ENCODE peak calls at places on chromosomes 4 and X, in seven cellular contexts. G is heart right ventricle, V is A549, Z is GM23338, U is neural progenitor cell, D is testis, L is foreskin fibroblast. I is an unnamed sample.

GRCh38 chr4:64890131-64890710 is 481.0 kb upstream of the TECRL start:
- DNase-seq in G (no peak), V (no peak), Z (no peak), U (no peak), D (no peak), L (no peak), I (peak)

GRCh38 chrX:133523094-133523493 is 107.8 kb upstream of the GPC4 start:
- DNase-seq in G (no peak), V (no peak), Z (no peak), U (no peak), D (no peak), L (no peak), I (no peak)

GRCh38 chr4:114659386-114660008 is 60.9 kb downstream of the UGT8 start:
- DNase-seq in G (peak), V (peak), Z (peak), U (peak), D (peak), L (peak), I (peak)

GRCh38 chrX:136147966-136148365 is 633 bp downstream of the FHL1 start:
- DNase-seq in G (peak), V (no peak), Z (peak), U (peak), D (no peak), L (peak), I (no peak)

GRCh38 chrX:49879656-49880277 is 483 bp downstream of the USP27X start:
- DNase-seq in G (no peak), V (peak), Z (no peak), U (no peak), D (no peak), L (peak), I (no peak)

GRCh38 chr4:178577933-178578332 is 1135.7 kb upstream of the AGA start:
- DNase-seq in G (no peak), V (no peak), Z (peak), U (peak), D (peak), L (no peak), I (no peak)

GRCh38 chr4:87093443-87094123 is 126.8 kb downstream of the KLHL8 start:
- DNase-seq in G (peak), V (peak), Z (peak), U (peak), D (peak), L (peak), I (peak)

GRCh38 chr4:106287353-106287969 is 28.5 kb downstream of the TBCK start:
- DNase-seq in G (no peak), V (peak), Z (no peak), U (no peak), D (no peak), L (peak), I (peak)

GRCh38 chrX:110964761-110965160 is 131.2 kb upstream of the PAK3 start:
- DNase-seq in G (no peak), V (no peak), Z (peak), U (peak), D (no peak), L (no peak), I (no peak)

GRCh38 chr4:175951794-175952193 is 113.8 kb upstream of the WDR17 start:
- DNase-seq in G (no peak), V (no peak), Z (no peak), U (no peak), D (no peak), L (no peak), I (no peak)

GRCh38 chr4:175946472-175947116 is 119.0 kb upstream of the WDR17 start:
- DNase-seq in G (no peak), V (no peak), Z (no peak), U (no peak), D (no peak), L (no peak), I (no peak)

DNA sequence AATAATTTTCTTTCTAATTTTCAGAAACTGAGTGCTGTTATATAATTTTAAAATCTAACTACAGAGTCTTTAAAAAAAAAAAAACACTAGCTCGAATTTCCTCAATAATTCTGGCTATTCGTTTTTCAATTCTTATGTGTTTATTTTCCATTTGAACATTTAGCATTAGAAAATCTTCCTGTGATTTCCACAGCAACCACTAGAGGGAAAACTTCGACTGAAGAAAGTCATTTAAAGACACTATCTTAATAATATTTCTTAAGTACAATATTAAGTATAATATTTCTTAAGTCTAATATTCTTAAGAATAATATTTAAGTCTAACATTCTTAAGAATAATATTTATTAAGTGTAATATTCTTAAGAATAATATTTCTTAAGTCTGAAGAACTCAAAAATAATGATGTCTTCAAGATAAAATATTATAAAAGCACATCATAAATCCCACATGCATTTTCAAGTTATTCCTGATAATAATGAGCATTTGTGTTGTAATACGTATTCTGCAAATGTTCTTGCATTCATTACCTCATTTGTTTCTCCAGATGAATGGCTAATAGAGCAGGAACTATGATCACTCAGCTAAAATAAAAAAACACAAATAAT is 118.4 kb upstream of the WDR17 start:
- DNase-seq in G (no peak), V (no peak), Z (peak), U (peak), D (no peak), L (peak), I (no peak)
- H3K4me3 ChIP-seq in G (no peak), V (no peak), Z (no peak), U (no peak), D (no peak), L (no peak), I (no peak)

GRCh38 chrX:24839331-24839730 is 145.6 kb downstream of the POLA1 start:
- DNase-seq in G (no peak), V (no peak), Z (no peak), U (no peak), D (peak), L (no peak), I (no peak)

GRCh38 chrX:24842486-24842885 is 148.8 kb downstream of the POLA1 start:
- DNase-seq in G (no peak), V (no peak), Z (no peak), U (no peak), D (peak), L (peak), I (no peak)

GRCh38 chrX:24837966-24838365 is 144.2 kb downstream of the POLA1 start:
- DNase-seq in G (no peak), V (no peak), Z (no peak), U (no peak), D (no peak), L (no peak), I (no peak)

GRCh38 chrX:24833695-24834094 is 140.0 kb downstream of the POLA1 start:
- DNase-seq in G (no peak), V (no peak), Z (no peak), U (no peak), D (no peak), L (no peak), I (no peak)

GRCh38 chrX:24838624-24839023 is 144.9 kb downstream of the POLA1 start:
- DNase-seq in G (peak), V (no peak), Z (peak), U (peak), D (peak), L (peak), I (peak)
- TF ChIP-seq CTCF in G (peak), V (peak), Z (peak), U (peak), D (peak), L (no peak), I (peak)

GRCh38 chr4:61201562-61202099 is 1.5 kb downstream of the ADGRL3 start:
- DNase-seq in G (peak), V (no peak), Z (peak), U (peak), D (peak), L (peak), I (no peak)

GRCh38 chr4:61199869-61200194 is 294 bp upstream of the ADGRL3 start:
- DNase-seq in G (no peak), V (no peak), Z (no peak), U (no peak), D (no peak), L (peak), I (no peak)

GRCh38 chr4:61202100-61202637 is 2.0 kb downstream of the ADGRL3 start:
- DNase-seq in G (no peak), V (no peak), Z (peak), U (peak), D (peak), L (peak), I (no peak)

GRCh38 chr4:61200195-61200990 is at the start of gene ADGRL3:
- DNase-seq in G (peak), V (no peak), Z (peak), U (peak), D (peak), L (peak), I (no peak)

GRCh38 chr4:61200991-61201526 is 933 bp downstream of the ADGRL3 start:
- DNase-seq in G (no peak), V (no peak), Z (peak), U (peak), D (peak), L (peak), I (no peak)
- H3K4me3 ChIP-seq in G (peak), V (peak), Z (peak), U (peak), D (peak), L (peak), I (peak)

DNA sequence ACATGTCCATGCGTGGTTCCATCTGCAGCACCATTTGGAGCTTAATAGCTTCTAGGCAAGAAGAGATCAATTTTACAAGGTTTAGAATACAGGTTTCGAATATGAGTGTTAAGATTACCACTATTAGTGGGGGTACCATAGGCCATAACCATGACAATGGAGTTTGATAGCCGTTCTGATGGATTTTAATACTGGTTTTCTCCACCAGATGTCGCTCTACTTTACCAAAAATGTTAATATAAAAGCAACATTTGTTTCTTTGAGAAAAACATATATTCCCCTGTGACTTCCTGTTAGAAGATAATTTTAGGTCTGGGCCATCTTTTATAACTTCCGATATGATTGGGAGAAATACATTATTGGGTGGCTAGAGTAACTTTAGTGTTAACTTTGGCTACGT is 499.7 kb upstream of the POU3F4 start:
- DNase-seq in G (no peak), V (no peak), Z (peak), U (no peak), D (no peak), L (no peak), I (no peak)
- TF ChIP-seq CTCF in G (no peak), V (peak), Z (peak), U (peak), D (no peak), L (no peak), I (peak)

GRCh38 chr4:42148453-42148852 is 4.0 kb downstream of the BEND4 start:
- DNase-seq in G (no peak), V (no peak), Z (no peak), U (no peak), D (no peak), L (no peak), I (no peak)

GRCh38 chr4:42151568-42152506 is 618 bp downstream of the BEND4 start:
- DNase-seq in G (no peak), V (no peak), Z (peak), U (peak), D (peak), L (peak), I (no peak)

GRCh38 chr4:42152507-42153504 is at the start of gene BEND4:
- DNase-seq in G (no peak), V (no peak), Z (peak), U (peak), D (peak), L (no peak), I (no peak)

GRCh38 chr4:42150653-42151567 is 1.5 kb downstream of the BEND4 start:
- DNase-seq in G (no peak), V (no peak), Z (peak), U (peak), D (peak), L (peak), I (no peak)

GRCh38 chr4:42149004-42149403 is 3.5 kb downstream of the BEND4 start:
- DNase-seq in G (no peak), V (no peak), Z (no peak), U (no peak), D (no peak), L (no peak), I (no peak)
- H3K4me3 ChIP-seq in G (no peak), V (no peak), Z (peak), U (no peak), D (no peak), L (no peak), I (no peak)

GRCh38 chrX:16662402-16662801 is 12.4 kb downstream of the S100G start:
- DNase-seq in G (no peak), V (no peak), Z (no peak), U (no peak), D (no peak), L (no peak), I (no peak)

GRCh38 chrX:16665089-16665488 is 15.1 kb downstream of the S100G start:
- DNase-seq in G (no peak), V (no peak), Z (no peak), U (no peak), D (no peak), L (peak), I (peak)

GRCh38 chrX:16664626-16665025 is 14.7 kb downstream of the S100G start:
- DNase-seq in G (no peak), V (no peak), Z (no peak), U (no peak), D (no peak), L (no peak), I (no peak)

GRCh38 chrX:16666541-16666940 is 16.6 kb downstream of the S100G start:
- DNase-seq in G (no peak), V (no peak), Z (no peak), U (peak), D (no peak), L (peak), I (peak)

DNA sequence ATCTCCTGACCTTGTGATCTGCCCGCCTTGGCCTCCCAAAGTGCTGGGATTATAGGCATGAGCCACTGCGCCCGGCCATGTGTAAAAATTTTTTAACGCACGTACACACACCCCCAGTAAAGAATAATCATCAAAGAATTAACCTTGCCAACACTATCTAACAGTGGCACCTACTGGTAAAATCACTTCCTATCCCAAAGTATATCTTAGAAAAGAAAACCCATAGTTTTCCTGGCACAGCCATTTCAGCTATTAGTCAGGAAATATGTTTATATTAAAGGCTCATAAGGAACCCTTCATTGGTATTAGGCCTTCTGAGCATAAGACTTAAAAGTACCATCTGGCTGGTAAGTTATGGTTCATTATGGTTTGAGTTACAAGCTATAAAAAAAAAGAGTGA is 14.1 kb downstream of the S100G start:
- DNase-seq in G (no peak), V (no peak), Z (no peak), U (no peak), D (no peak), L (peak), I (no peak)
- TF ChIP-seq CTCF in G (no peak), V (no peak), Z (peak), U (no peak), D (no peak), L (no peak), I (no peak)

I was measured in astrocyte of the cerebellum.